ENCODE peak calls at places on chromosomes 12 and 14, in seven cellular contexts. O is transverse colon, N is A549, U is adrenal gland, V is testis, Z is uterus, E is IMR-90. Y is an unnamed sample.

GRCh38 chr14:100531591-100532121 is 55.6 kb downstream of the BEGAIN start:
- DNase-seq in O (no peak), N (no peak), U (peak), V (no peak), Z (peak), E (no peak), Y (no peak)

GRCh38 chr12:119229837-119230236 is 51.1 kb downstream of the HSPB8 start:
- DNase-seq in O (no peak), N (peak), U (peak), V (peak), Z (no peak), E (peak), Y (peak)

GRCh38 chr14:21902561-21903199 is 229.1 kb upstream of the OR4E1 start:
- DNase-seq in O (no peak), N (no peak), U (no peak), V (peak), Z (no peak), E (no peak), Y (no peak)

GRCh38 chr14:36996133-36996856 is 176.1 kb downstream of the SLC25A21 start:
- DNase-seq in O (no peak), N (peak), U (no peak), V (peak), Z (no peak), E (peak), Y (peak)

GRCh38 chr12:89117448-89118034 is 234.8 kb downstream of the DUSP6 start:
- DNase-seq in O (peak), N (no peak), U (peak), V (no peak), Z (no peak), E (peak), Y (no peak)

GRCh38 chr14:95885866-95886265 is 9.2 kb downstream of the TUNAR start:
- DNase-seq in O (no peak), N (no peak), U (no peak), V (no peak), Z (no peak), E (no peak), Y (peak)

GRCh38 chr12:16939871-16940306 is 333.9 kb upstream of the LMO3 start:
- DNase-seq in O (peak), N (peak), U (no peak), V (peak), Z (no peak), E (peak), Y (peak)

GRCh38 chr12:57156701-57157403 is 9.4 kb upstream of the LRP1-AS start:
- DNase-seq in O (no peak), N (no peak), U (no peak), V (no peak), Z (no peak), E (no peak), Y (no peak)

GRCh38 chr14:86091811-86092210 is 561.9 kb downstream of the FLRT2 start:
- DNase-seq in O (no peak), N (no peak), U (no peak), V (no peak), Z (no peak), E (peak), Y (no peak)

GRCh38 chr14:98512501-98513251 is 759.3 kb downstream of the BCL11B start:
- DNase-seq in O (no peak), N (no peak), U (no peak), V (peak), Z (no peak), E (no peak), Y (no peak)

GRCh38 chr12:124464062-124464461 is 103.3 kb downstream of the NCOR2 start:
- DNase-seq in O (no peak), N (no peak), U (no peak), V (peak), Z (no peak), E (peak), Y (no peak)

GRCh38 chr12:55997535-55997859 is 421 bp downstream of the SUOX start:
- DNase-seq in O (no peak), N (no peak), U (no peak), V (no peak), Z (no peak), E (no peak), Y (no peak)
- TF ChIP-seq POLR2A in O (no peak), N (no peak), U (no peak), V (no peak), Z (no peak), E (no peak), Y (no peak)

GRCh38 chr12:47280543-47281330 is 201.0 kb upstream of the AMIGO2 start:
- DNase-seq in O (no peak), N (no peak), U (no peak), V (no peak), Z (no peak), E (no peak), Y (no peak)

GRCh38 chr12:47274725-47275124 is 195.0 kb upstream of the AMIGO2 start:
- DNase-seq in O (no peak), N (no peak), U (no peak), V (no peak), Z (no peak), E (peak), Y (no peak)

GRCh38 chr12:47276253-47277070 is 196.7 kb upstream of the AMIGO2 start:
- DNase-seq in O (peak), N (no peak), U (no peak), V (no peak), Z (no peak), E (peak), Y (no peak)

GRCh38 chr12:47277972-47278448 is 198.3 kb upstream of the AMIGO2 start:
- DNase-seq in O (no peak), N (peak), U (no peak), V (no peak), Z (no peak), E (peak), Y (peak)

GRCh38 chr12:47277071-47277408 is 197.3 kb upstream of the AMIGO2 start:
- DNase-seq in O (no peak), N (no peak), U (no peak), V (no peak), Z (no peak), E (no peak), Y (no peak)
- TF ChIP-seq POLR2A in O (no peak), N (no peak), U (no peak), V (no peak), Z (no peak), E (no peak), Y (no peak)

GRCh38 chr12:81949721-81950120 is 190.6 kb upstream of the PPFIA2 start:
- DNase-seq in O (no peak), N (no peak), U (no peak), V (no peak), Z (no peak), E (no peak), Y (no peak)
- TF ChIP-seq POLR2A in O (no peak), N (no peak), U (no peak), V (no peak), Z (no peak), E (no peak), Y (no peak)

GRCh38 chr14:65228436-65228835 is 126.1 kb upstream of the MAX start:
- DNase-seq in O (no peak), N (no peak), U (no peak), V (no peak), Z (no peak), E (no peak), Y (no peak)
- TF ChIP-seq POLR2A in O (no peak), N (no peak), U (no peak), V (no peak), Z (no peak), E (no peak), Y (no peak)

DNA sequence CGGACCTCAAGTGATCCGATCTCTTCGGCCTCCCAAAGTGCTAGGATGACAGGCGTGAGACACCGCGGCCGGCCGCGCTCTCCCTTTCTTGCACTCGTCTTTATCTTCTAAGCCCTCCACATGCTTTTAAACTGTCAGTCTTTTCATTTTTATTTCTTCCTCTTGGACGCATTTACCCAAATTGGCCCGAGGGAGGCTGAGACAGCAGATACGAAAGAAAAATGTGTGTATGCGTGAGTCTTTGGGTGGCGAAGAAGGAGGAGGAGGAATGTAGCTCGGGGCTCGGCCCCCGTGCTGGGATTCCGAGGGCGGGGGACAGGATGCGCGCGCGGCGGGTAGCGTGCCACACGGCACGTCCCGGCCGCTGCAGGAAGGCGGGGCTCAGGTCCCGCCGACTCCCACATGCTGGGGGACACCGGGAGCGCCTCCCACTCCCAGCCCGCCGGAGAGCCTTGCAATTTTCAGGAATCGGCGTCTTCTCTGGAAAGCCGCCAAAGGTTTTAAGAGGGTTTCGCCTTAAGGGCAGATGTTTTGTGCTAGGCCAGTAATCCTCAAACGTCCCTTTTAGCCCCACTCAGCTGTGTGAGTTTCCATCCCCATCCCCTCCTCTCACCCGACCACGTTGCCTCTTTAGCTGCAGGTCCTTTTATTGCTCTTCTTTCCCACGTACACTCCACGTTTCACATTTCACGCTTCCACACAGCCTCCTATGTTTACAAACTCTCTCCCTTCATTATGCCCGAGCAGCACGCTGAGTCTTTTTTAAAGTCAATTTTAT is 34.7 kb upstream of the SLC2A3 start:
- DNase-seq in O (peak), N (peak), U (peak), V (peak), Z (peak), E (peak), Y (peak)
- TF ChIP-seq POLR2A in O (peak), N (peak), U (peak), V (no peak), Z (peak), E (peak), Y (peak)

GRCh38 chr12:6974180-6974579 is 3.5 kb downstream of the EMG1 start:
- DNase-seq in O (no peak), N (no peak), U (no peak), V (no peak), Z (no peak), E (no peak), Y (no peak)
- TF ChIP-seq POLR2A in O (no peak), N (no peak), U (no peak), V (no peak), Z (no peak), E (no peak), Y (no peak)